ENCODE peak calls at places on chromosomes 2 and 18, in six cellular contexts. I, E, Y, T, Q and F are unnamed samples.

GRCh38 chr2:117785740-117786139 is 28.8 kb upstream of the DDX18 start:
- DNase-seq in I (no peak), E (peak; percentile 40), Y (peak; percentile 58), T (peak; percentile 63), Q (peak; percentile 44), F (peak; percentile 52)

GRCh38 chr18:3328522-3328921 is 66.6 kb downstream of the MYL12B start:
- DNase-seq in I (no peak), E (no peak), Y (no peak), T (no peak), Q (no peak), F (no peak)

GRCh38 chr2:21396252-21396651 is 272.5 kb downstream of the TDRD15 start:
- DNase-seq in I (no peak), E (no peak), Y (no peak), T (no peak), Q (no peak), F (no peak)

GRCh38 chr2:215931256-215931903 is 82.0 kb downstream of the MREG start:
- DNase-seq in I (peak; percentile 26), E (peak; percentile 43), Y (peak; percentile 89), T (peak; percentile 54), Q (peak; percentile 75), F (peak; percentile 85)

GRCh38 chr2:240249423-240250149 is 109.1 kb upstream of the OTOS start:
- DNase-seq in I (peak; percentile 45), E (no peak), Y (no peak), T (no peak), Q (no peak), F (no peak)

GRCh38 chr2:184644685-184645084 is 46.4 kb downstream of the ZNF804A start:
- DNase-seq in I (no peak), E (no peak), Y (peak; percentile 64), T (no peak), Q (no peak), F (peak; percentile 31)

GRCh38 chr2:190093793-190094192 is 31.3 kb upstream of the MSTN start:
- DNase-seq in I (no peak), E (no peak), Y (peak; percentile 47), T (no peak), Q (no peak), F (no peak)

GRCh38 chr2:205883965-205884364 is 201.7 kb downstream of the NRP2 start:
- DNase-seq in I (no peak), E (no peak), Y (no peak), T (no peak), Q (no peak), F (no peak)

GRCh38 chr2:99066075-99066557 is 75.4 kb upstream of the C2orf15 start:
- DNase-seq in I (no peak), E (peak; percentile 44), Y (peak; percentile 61), T (peak; percentile 70), Q (peak; percentile 46), F (peak; percentile 48)

GRCh38 chr18:39994521-39994920 is 1960.5 kb upstream of the PIK3C3 start:
- DNase-seq in I (no peak), E (no peak), Y (no peak), T (no peak), Q (no peak), F (no peak)

GRCh38 chr2:25700221-25700660 is 26.9 kb upstream of the DTNB start:
- DNase-seq in I (no peak), E (peak; percentile 22), Y (peak; percentile 50), T (peak; percentile 85), Q (peak; percentile 34), F (peak; percentile 42)

GRCh38 chr2:75238670-75239330 is 39.5 kb upstream of the TACR1 start:
- DNase-seq in I (no peak), E (peak; percentile 61), Y (peak; percentile 83), T (peak; percentile 6), Q (peak; percentile 72), F (peak; percentile 65)

GRCh38 chr2:124325667-124326425 is 300.8 kb downstream of the CNTNAP5 start:
- DNase-seq in I (no peak), E (no peak), Y (peak; percentile 23), T (no peak), Q (no peak), F (no peak)

GRCh38 chr2:190879474-190880373 is 897 bp upstream of the GLS start:
- DNase-seq in I (no peak), E (no peak), Y (peak; percentile 58), T (no peak), Q (no peak), F (no peak)

GRCh38 chr2:95287806-95288205 is 9.3 kb upstream of the KCNIP3 start:
- DNase-seq in I (no peak), E (no peak), Y (no peak), T (no peak), Q (no peak), F (no peak)

GRCh38 chr2:196242131-196242620 is 70.8 kb upstream of the STK17B start:
- DNase-seq in I (no peak), E (peak; percentile 78), Y (no peak), T (no peak), Q (peak; percentile 76), F (peak; percentile 46)

GRCh38 chr2:181241366-181241765 is 215.8 kb upstream of the ITGA4 start:
- DNase-seq in I (no peak), E (no peak), Y (no peak), T (no peak), Q (peak; percentile 42), F (no peak)

GRCh38 chr2:37146062-37146461 is 10.7 kb downstream of the EIF2AK2 start:
- DNase-seq in I (no peak), E (no peak), Y (no peak), T (no peak), Q (no peak), F (no peak)

GRCh38 chr2:223043164-223043941 is 8.6 kb upstream of the KCNE4 start:
- DNase-seq in I (no peak), E (no peak), Y (no peak), T (no peak), Q (peak; percentile 47), F (no peak)

GRCh38 chr2:183812091-183812490 is 687.8 kb downstream of the NUP35 start:
- DNase-seq in I (no peak), E (no peak), Y (no peak), T (no peak), Q (no peak), F (peak; percentile 58)

GRCh38 chr2:204272913-204273312 is 272.4 kb upstream of the PARD3B start:
- DNase-seq in I (no peak), E (no peak), Y (no peak), T (no peak), Q (no peak), F (no peak)

GRCh38 chr2:204260162-204260877 is 285.0 kb upstream of the PARD3B start:
- DNase-seq in I (peak; percentile 60), E (peak; percentile 31), Y (peak; percentile 84), T (peak; percentile 57), Q (peak; percentile 66), F (peak; percentile 79)

GRCh38 chr2:128385365-128385764 is 66.7 kb upstream of the HS6ST1 start:
- DNase-seq in I (no peak), E (no peak), Y (no peak), T (no peak), Q (no peak), F (no peak)

GRCh38 chr2:124983595-124983994 is 958.5 kb downstream of the CNTNAP5 start:
- DNase-seq in I (no peak), E (peak; percentile 94), Y (peak; percentile 2), T (peak; percentile 53), Q (peak; percentile 98), F (peak; percentile 83)

GRCh38 chr2:38381381-38382143 is 4.5 kb upstream of the ATL2 start:
- DNase-seq in I (no peak), E (no peak), Y (no peak), T (no peak), Q (no peak), F (no peak)

GRCh38 chr2:207149253-207150213 is 16.2 kb downstream of the KLF7 start:
- DNase-seq in I (no peak), E (no peak), Y (peak; percentile 60), T (no peak), Q (no peak), F (peak; percentile 14)

GRCh38 chr2:237223208-237223861 is 137.6 kb downstream of the COPS8 start:
- DNase-seq in I (no peak), E (peak; percentile 91), Y (peak; percentile 99), T (peak; percentile 57), Q (peak; percentile 100), F (peak; percentile 99)

GRCh38 chr2:127763776-127764175 is 47.2 kb downstream of the WDR33 start:
- DNase-seq in I (no peak), E (no peak), Y (peak; percentile 53), T (no peak), Q (no peak), F (no peak)